ENCODE peak calls at places on chromosomes 11 and 22, in four cellular contexts. O is activated naive CD4-positive, alpha-beta T cell treated with Interleukin-2 at 50 U/mL for 16 hours; Y is activated CD4-positive, CD25-positive, alpha-beta regulatory T cell treated with anti-CD3 and anti-CD28 coated beads, Interleukin-2, amount 50 U/mL, for 72 hours; H is Peyer's patch. J is an unnamed sample.

GRCh38 chr11:86745571-86745970 is 54.8 kb upstream of the PRSS23 start:
- DNase-seq in O (no peak), Y (no peak), H (no peak), J (no peak)

GRCh38 chr22:27947461-27947860 is 28.4 kb upstream of the PITPNB start:
- DNase-seq in O (no peak), Y (no peak), H (no peak), J (no peak)

GRCh38 chr11:103824116-103824515 is 212.3 kb upstream of the DDI1 start:
- DNase-seq in O (no peak), Y (no peak), H (no peak), J (no peak)

GRCh38 chr22:33030923-33031525 is 27.2 kb downstream of the SYN3 start:
- DNase-seq in O (no peak), Y (no peak), H (no peak), J (no peak)

GRCh38 chr22:46150615-46151423 is 493 bp downstream of the PPARA start:
- DNase-seq in O (peak), Y (peak), H (peak), J (peak)

GRCh38 chr22:28142361-28142801 is 223.3 kb upstream of the PITPNB start:
- DNase-seq in O (no peak), Y (no peak), H (no peak), J (no peak)

GRCh38 chr22:45218974-45219373 is 21.7 kb downstream of the KIAA0930 start:
- DNase-seq in O (peak), Y (no peak), H (no peak), J (no peak)

GRCh38 chr11:117513666-117514065 is 186.0 kb downstream of the CEP164 start:
- DNase-seq in O (no peak), Y (no peak), H (no peak), J (no peak)

GRCh38 chr11:45896392-45897068 is 10.5 kb downstream of the FREY1 start:
- DNase-seq in O (no peak), Y (no peak), H (no peak), J (no peak)

GRCh38 chr11:83219095-83219494 is 25.6 kb downstream of the ANKRD42 start:
- DNase-seq in O (no peak), Y (no peak), H (no peak), J (no peak)

GRCh38 chr22:44192811-44193536 is 12.2 kb downstream of the PARVG start:
- DNase-seq in O (no peak), Y (no peak), H (no peak), J (no peak)

GRCh38 chr11:18137186-18137800 is 4.9 kb downstream of the MRGPRX3 start:
- DNase-seq in O (no peak), Y (no peak), H (no peak), J (no peak)

GRCh38 chr22:46340676-46341075 is 5.2 kb downstream of the TRMU start:
- DNase-seq in O (no peak), Y (no peak), H (no peak), J (no peak)

GRCh38 chr22:48702573-48703264 is 1125.0 kb downstream of the BRD1 start:
- DNase-seq in O (no peak), Y (no peak), H (no peak), J (peak)

GRCh38 chr11:130411223-130411622 is 17.2 kb downstream of the ADAMTS8 start:
- DNase-seq in O (no peak), Y (no peak), H (no peak), J (no peak)

GRCh38 chr22:22928666-22929380 is 41.2 kb downstream of the IGLL5 start:
- DNase-seq in O (peak), Y (peak), H (no peak), J (peak)

GRCh38 chr22:25081409-25081824 is 118.2 kb upstream of the CRYBB3 start:
- DNase-seq in O (peak), Y (peak), H (no peak), J (peak)

GRCh38 chr22:41092023-41092817 is at the start of gene EP300:
- DNase-seq in O (peak), Y (peak), H (peak), J (peak)

GRCh38 chr22:19289475-19290161 is 1.9 kb downstream of the CLTCL1 start:
- DNase-seq in O (no peak), Y (no peak), H (no peak), J (peak)

GRCh38 chr11:61775106-61775505 is 17.3 kb downstream of the TMEM258 start:
- DNase-seq in O (no peak), Y (no peak), H (no peak), J (no peak)

GRCh38 chr11:64865286-64866172 is 12.9 kb downstream of the EHD1 start:
- DNase-seq in O (peak), Y (no peak), H (no peak), J (no peak)

GRCh38 chr22:24181088-24181995 is at the start of gene SUSD2:
- DNase-seq in O (no peak), Y (no peak), H (peak), J (peak)

GRCh38 chr11:131612576-131612975 is 242.2 kb downstream of the NTM start:
- DNase-seq in O (no peak), Y (no peak), H (no peak), J (no peak)

GRCh38 chr22:38353701-38354100 is 36.5 kb upstream of the CSNK1E start:
- DNase-seq in O (no peak), Y (no peak), H (no peak), J (no peak)

GRCh38 chr11:93528252-93528651 is 14.9 kb downstream of the SMCO4 start:
- DNase-seq in O (no peak), Y (no peak), H (no peak), J (no peak)

GRCh38 chr11:85347291-85347690 is 279.9 kb downstream of the DLG2 start:
- DNase-seq in O (no peak), Y (no peak), H (no peak), J (no peak)

GRCh38 chr22:29385305-29385704 is 3.1 kb downstream of the AP1B1 start:
- DNase-seq in O (no peak), Y (no peak), H (no peak), J (no peak)

GRCh38 chr11:36774603-36775002 is 176.6 kb upstream of the RAG2 start:
- DNase-seq in O (no peak), Y (no peak), H (no peak), J (no peak)

GRCh38 chr11:130313383-130314183 is 1.1 kb downstream of the ZBTB44 start:
- DNase-seq in O (no peak), Y (no peak), H (no peak), J (no peak)

GRCh38 chr22:37045958-37046357 is 5.6 kb upstream of the KCTD17 start:
- DNase-seq in O (no peak), Y (no peak), H (no peak), J (no peak)

GRCh38 chr11:95338430-95338991 is 107.5 kb upstream of the SESN3 start:
- DNase-seq in O (no peak), Y (no peak), H (no peak), J (peak)

GRCh38 chr11:120710354-120711187 is 199.0 kb downstream of the GRIK4 start:
- DNase-seq in O (no peak), Y (no peak), H (no peak), J (no peak)

GRCh38 chr11:68524213-68524612 is 63.7 kb downstream of the PPP6R3 start:
- DNase-seq in O (no peak), Y (no peak), H (no peak), J (no peak)

GRCh38 chr22:20238567-20239062 is 29.5 kb downstream of the RTN4R start:
- DNase-seq in O (peak), Y (peak), H (peak), J (no peak)

GRCh38 chr11:82829101-82829500 is 71.1 kb downstream of the PRCP start:
- DNase-seq in O (no peak), Y (no peak), H (no peak), J (no peak)

GRCh38 chr11:43222215-43222614 is 89.6 kb upstream of the API5 start:
- DNase-seq in O (no peak), Y (no peak), H (no peak), J (no peak)

GRCh38 chr22:23058063-23058462 is 12.3 kb upstream of the GNAZ start:
- DNase-seq in O (no peak), Y (peak), H (no peak), J (no peak)

GRCh38 chr11:59463176-59463575 is 6.4 kb downstream of the OR4D6 start:
- DNase-seq in O (no peak), Y (no peak), H (no peak), J (no peak)

J was measured in mucosa of descending colon.